ENCODE peak calls at places on chromosomes 2 and 18, in five cellular contexts. D is WTC11, J is adrenal gland, G is astrocyte of the spinal cord, B is endothelial cell. E is an unnamed sample.

GRCh38 chr18:22165603-22166069 is 3.8 kb upstream of the GATA6 start:
- DNase-seq in D (no peak), G (no peak), B (peak; percentile 23), J (peak; percentile 23), E (peak; percentile 55)

GRCh38 chr2:9201185-9201891 is 5.3 kb upstream of the ASAP2 start:
- DNase-seq in B (no peak), G (peak; percentile 75), J (no peak), D (no peak), E (no peak)

GRCh38 chr2:164757934-164758695 is 83.5 kb downstream of the COBLL1 start:
- DNase-seq in D (no peak), J (no peak), B (no peak), G (peak; percentile 61), E (no peak)

GRCh38 chr2:28391564-28392296 is 928 bp upstream of the FOSL2 start:
- DNase-seq in B (peak; percentile 57), G (peak; percentile 93), J (peak; percentile 95), D (peak; percentile 66), E (peak; percentile 53)

GRCh38 chr2:205685314-205686230 is 3.3 kb downstream of the NRP2 start:
- DNase-seq in J (peak; percentile 68), D (peak; percentile 70), G (peak; percentile 70), B (peak; percentile 44), E (peak; percentile 63)

GRCh38 chr2:179454443-179455218 is 190.0 kb upstream of the SESTD1 start:
- DNase-seq in D (no peak), G (peak; percentile 95), J (no peak), B (no peak), E (no peak)

GRCh38 chr2:105113616-105114275 is 75.9 kb downstream of the MRPS9 start:
- DNase-seq in G (no peak), B (no peak), D (no peak), J (no peak), E (no peak)

GRCh38 chr18:48222118-48222517 is 187.1 kb downstream of the ZBTB7C start:
- DNase-seq in D (no peak), G (no peak), B (no peak), J (peak; percentile 74), E (no peak)

GRCh38 chr2:157185828-157186227 is 71.7 kb upstream of the GALNT5 start:
- DNase-seq in J (no peak), G (peak; percentile 41), D (no peak), B (no peak), E (no peak)

GRCh38 chr2:20488136-20488705 is 41.3 kb downstream of the RHOB start:
- DNase-seq in G (peak; percentile 39), D (no peak), J (no peak), B (no peak), E (no peak)

GRCh38 chr2:134912406-134912805 is 6.2 kb upstream of the CCNT2 start:
- DNase-seq in J (no peak), B (no peak), D (no peak), G (peak; percentile 69), E (no peak)

GRCh38 chr18:7921938-7922587 is 354.9 kb downstream of the PTPRM start:
- DNase-seq in G (peak; percentile 79), D (no peak), J (no peak), B (no peak), E (no peak)

GRCh38 chr2:109214651-109215371 is 85.8 kb downstream of the SH3RF3 start:
- DNase-seq in B (no peak), D (no peak), G (no peak), J (peak; percentile 57), E (no peak)

GRCh38 chr2:136327162-136327852 is 209.4 kb upstream of the CXCR4 start:
- DNase-seq in D (no peak), G (peak; percentile 4), J (peak; percentile 51), B (no peak), E (no peak)

GRCh38 chr18:45611943-45612342 is 3.3 kb upstream of the SLC14A2 start:
- DNase-seq in D (no peak), B (no peak), G (no peak), J (peak; percentile 77), E (no peak)

GRCh38 chr2:37599688-37600525 is 71.5 kb downstream of the CDC42EP3 start:
- DNase-seq in G (no peak), B (no peak), D (no peak), J (no peak), E (no peak)

GRCh38 chr2:239432174-239432573 is 31.4 kb upstream of the HDAC4 start:
- DNase-seq in B (no peak), J (no peak), G (no peak), D (no peak), E (no peak)

GRCh38 chr2:105038383-105039061 is 653 bp downstream of the MRPS9 start:
- DNase-seq in B (no peak), G (peak; percentile 2), D (peak; percentile 32), J (no peak), E (no peak)

GRCh38 chr2:48531141-48531648 is 1.2 kb downstream of the STON1 start:
- DNase-seq in G (peak; percentile 91), B (peak; percentile 7), J (no peak), D (no peak), E (peak; percentile 22)

GRCh38 chr2:236164983-236165301 is 3.2 kb downstream of the GBX2 start:
- DNase-seq in D (no peak), B (no peak), G (no peak), J (no peak), E (no peak)

GRCh38 chr2:238493880-238494572 is 67.3 kb downstream of the ASB1 start:
- DNase-seq in J (no peak), B (no peak), G (no peak), D (no peak), E (no peak)

GRCh38 chr18:52722904-52723303 is 382.9 kb downstream of the DCC start:
- DNase-seq in D (no peak), B (no peak), G (no peak), J (no peak), E (no peak)

GRCh38 chr18:52715421-52715820 is 375.4 kb downstream of the DCC start:
- DNase-seq in J (no peak), G (no peak), B (no peak), D (no peak), E (no peak)

GRCh38 chr18:52715961-52716360 is 376.0 kb downstream of the DCC start:
- DNase-seq in G (no peak), J (no peak), D (no peak), B (no peak), E (no peak)

DNA sequence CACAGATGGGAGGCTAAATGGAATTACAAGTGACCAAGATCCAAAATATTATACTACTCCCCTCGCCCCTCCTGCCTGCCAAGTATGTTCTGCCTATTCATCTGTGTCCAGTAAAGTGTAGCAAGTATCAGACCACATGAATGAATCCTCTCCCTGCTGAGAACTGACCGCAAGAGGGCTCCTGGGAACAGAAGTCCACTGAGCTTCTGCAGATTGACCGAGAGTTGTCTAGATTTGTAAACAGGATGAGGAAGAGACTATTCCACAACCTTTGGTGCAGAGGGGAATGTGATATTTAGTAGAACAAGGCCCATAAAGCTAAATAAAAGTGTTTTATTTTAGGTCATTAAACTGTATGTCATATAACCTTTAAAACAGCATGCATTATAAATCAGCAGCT is 376.9 kb downstream of the DCC start:
- DNase-seq in G (peak; percentile 53), J (peak; percentile 15), B (peak; percentile 4), D (peak; percentile 9), E (peak; percentile 13)
- TF ChIP-seq CTCF in G (peak; percentile 31), J (peak; percentile 38), B (no peak), D (no peak), E (peak; percentile 20)

DNA sequence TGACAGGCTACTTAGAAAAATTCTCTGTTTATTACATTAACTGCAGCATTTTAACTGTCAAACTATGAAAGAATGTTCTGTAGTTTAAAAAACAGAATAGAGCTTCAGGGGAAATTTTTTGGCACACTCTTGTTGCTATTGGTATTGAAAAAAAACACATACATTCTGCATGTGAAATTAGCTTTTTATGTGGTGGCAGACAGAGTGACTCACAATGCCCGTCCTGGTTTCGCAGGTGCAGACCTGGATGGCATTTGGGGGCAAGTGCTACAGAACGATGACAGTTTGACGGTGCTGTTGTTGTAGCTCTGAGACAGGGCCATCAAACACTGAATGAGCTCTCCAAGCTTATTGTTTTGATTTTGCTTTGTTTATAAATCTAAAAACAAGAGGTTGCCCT is 105.0 kb upstream of the MAP3K20 start:
- DNase-seq in D (no peak), B (no peak), G (no peak), J (no peak), E (no peak)
- TF ChIP-seq CTCF in D (no peak), B (no peak), G (no peak), J (no peak), E (no peak)

DNA sequence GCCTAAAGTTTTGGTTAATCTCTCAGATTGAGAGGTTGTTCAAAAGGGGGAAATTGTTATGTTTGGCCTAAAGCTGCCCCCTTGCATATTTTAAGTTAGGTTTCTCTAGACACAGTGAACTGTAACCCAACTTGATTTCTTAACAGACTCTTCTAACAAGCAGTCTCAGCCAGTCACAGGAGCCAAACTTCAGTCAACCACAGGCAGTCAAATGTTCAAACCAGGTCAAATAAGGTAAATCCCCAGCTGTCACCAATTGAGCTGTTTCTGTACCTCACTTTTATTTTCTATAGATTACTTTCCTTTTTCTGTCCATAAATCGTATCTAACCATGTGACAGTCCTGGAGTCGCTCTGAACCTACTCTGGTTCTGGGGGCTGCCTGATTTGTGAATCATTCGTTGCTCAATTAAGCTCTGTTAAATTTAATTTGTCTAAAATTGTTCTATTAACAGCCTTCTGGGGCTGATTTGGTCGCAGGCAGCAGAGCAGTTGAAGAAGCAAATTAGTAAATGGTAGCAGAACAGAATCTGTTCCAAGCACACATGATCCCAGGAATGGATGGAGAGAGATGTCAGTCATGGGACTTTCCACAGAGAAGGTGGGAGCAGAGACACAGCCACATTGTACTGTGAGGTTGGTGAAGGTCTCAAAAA is 16.4 kb upstream of the NFU1 start:
- DNase-seq in B (no peak), D (no peak), J (no peak), G (no peak), E (no peak)
- TF ChIP-seq CTCF in B (no peak), D (no peak), J (no peak), G (no peak), E (no peak)

GRCh38 chr2:129710670-129711495 is 268.6 kb upstream of the RAB6C start:
- DNase-seq in G (no peak), J (no peak), D (no peak), B (no peak), E (no peak)

GRCh38 chr2:129709030-129709955 is 270.2 kb upstream of the RAB6C start:
- DNase-seq in B (no peak), D (no peak), G (no peak), J (no peak), E (no peak)

GRCh38 chr2:129707800-129708199 is 271.7 kb upstream of the RAB6C start:
- DNase-seq in J (no peak), B (no peak), D (no peak), G (no peak), E (no peak)

GRCh38 chr2:129709956-129710598 is 269.4 kb upstream of the RAB6C start:
- DNase-seq in G (no peak), D (no peak), B (no peak), J (no peak), E (no peak)

DNA sequence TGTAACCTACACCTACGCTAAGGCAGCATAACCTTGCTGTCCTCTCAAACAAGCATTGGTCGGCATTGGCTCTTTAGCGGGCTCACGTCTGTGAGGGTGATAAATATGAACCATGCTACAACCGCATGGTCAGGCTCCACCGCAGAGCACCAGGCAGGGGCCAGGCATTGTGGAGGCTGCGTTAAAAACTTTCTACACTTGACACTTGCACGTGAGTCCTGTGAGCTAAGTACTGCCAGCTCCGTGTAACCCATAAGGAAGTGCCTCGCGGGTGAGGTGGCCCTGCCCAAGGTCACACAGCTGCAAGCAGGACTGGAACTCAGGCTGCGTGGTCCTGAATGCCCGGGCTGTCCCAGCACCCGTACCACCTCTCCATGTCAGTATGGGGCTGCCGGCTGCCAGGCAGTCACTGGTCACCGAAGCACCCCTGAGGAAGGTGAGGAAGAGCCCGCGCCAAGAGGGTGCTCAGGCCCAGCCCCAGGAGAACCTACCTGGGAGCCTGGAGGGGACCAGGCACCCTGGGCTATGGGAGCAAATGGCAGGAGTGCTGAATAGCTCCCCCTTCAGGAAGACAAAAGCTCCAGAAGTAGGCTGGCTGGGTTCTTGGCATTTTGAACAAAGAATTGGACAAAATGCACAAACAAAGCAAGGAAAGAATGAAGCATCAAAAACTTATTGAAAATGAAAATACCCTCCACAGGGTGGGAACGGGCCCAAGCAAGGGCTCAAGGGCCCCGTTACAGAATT is 271.1 kb upstream of the RAB6C start:
- DNase-seq in G (no peak), D (no peak), J (no peak), B (no peak), E (no peak)
- TF ChIP-seq CTCF in G (no peak), D (no peak), J (no peak), B (no peak), E (no peak)

E was measured in nephron progenitor cell.